ENCODE peak calls at places on chromosomes 5 and 9, in nine cellular contexts. One of them, this sample, is unnamed.

GRCh38 chr5:174720066-174720611 is 4.2 kb upstream of the MSX2 start:
- DNase-seq in keratinocyte: no peak
- DNase-seq in left ventricle myocardium inferior: no peak
- DNase-seq in epithelial cell of esophagus: no peak
- DNase-seq in activated naive CD4-positive, alpha-beta T cell treated with anti-CD3 and anti-CD28 coated beads, Interleukin-2, amount 10 ng/mL, durations not matched to agents 7 days and 5 days: no peak
- DNase-seq in NCI-H1417: no peak
- DNase-seq in T-helper 1 cell: no peak
- DNase-seq in tibial artery: no peak
- DNase-seq in Peyer's patch: no peak
- DNase-seq in this sample: no peak

GRCh38 chr9:108296056-108296455 is 559.7 kb downstream of the ACTL7B start:
- DNase-seq in epithelial cell of esophagus: peak; percentile 79
- DNase-seq in tibial artery: no peak
- DNase-seq in activated naive CD4-positive, alpha-beta T cell treated with anti-CD3 and anti-CD28 coated beads, Interleukin-2, amount 10 ng/mL, durations not matched to agents 7 days and 5 days: no peak
- DNase-seq in T-helper 1 cell: no peak
- DNase-seq in Peyer's patch: no peak
- DNase-seq in left ventricle myocardium inferior: no peak
- DNase-seq in NCI-H1417: no peak
- DNase-seq in keratinocyte: no peak
- DNase-seq in this sample: no peak

GRCh38 chr9:124220551-124221451 is 36.9 kb upstream of the NEK6 start:
- DNase-seq in keratinocyte: no peak
- DNase-seq in T-helper 1 cell: no peak
- DNase-seq in NCI-H1417: peak; percentile 26
- DNase-seq in activated naive CD4-positive, alpha-beta T cell treated with anti-CD3 and anti-CD28 coated beads, Interleukin-2, amount 10 ng/mL, durations not matched to agents 7 days and 5 days: peak; percentile 8
- DNase-seq in left ventricle myocardium inferior: no peak
- DNase-seq in tibial artery: peak; percentile 46
- DNase-seq in Peyer's patch: peak; percentile 66
- DNase-seq in epithelial cell of esophagus: peak; percentile 56
- DNase-seq in this sample: no peak

GRCh38 chr9:135864447-135865049 is 42.8 kb downstream of the CAMSAP1 start:
- DNase-seq in keratinocyte: no peak
- DNase-seq in left ventricle myocardium inferior: peak; percentile 68
- DNase-seq in tibial artery: peak; percentile 59
- DNase-seq in NCI-H1417: peak; percentile 61
- DNase-seq in activated naive CD4-positive, alpha-beta T cell treated with anti-CD3 and anti-CD28 coated beads, Interleukin-2, amount 10 ng/mL, durations not matched to agents 7 days and 5 days: peak; percentile 78
- DNase-seq in Peyer's patch: peak; percentile 65
- DNase-seq in T-helper 1 cell: no peak
- DNase-seq in epithelial cell of esophagus: peak; percentile 59
- DNase-seq in this sample: peak; percentile 66

GRCh38 chr9:83964973-83965349 is 15.1 kb downstream of the HNRNPK start:
- DNase-seq in activated naive CD4-positive, alpha-beta T cell treated with anti-CD3 and anti-CD28 coated beads, Interleukin-2, amount 10 ng/mL, durations not matched to agents 7 days and 5 days: no peak
- DNase-seq in Peyer's patch: no peak
- DNase-seq in NCI-H1417: peak; percentile 44
- DNase-seq in tibial artery: no peak
- DNase-seq in T-helper 1 cell: no peak
- DNase-seq in left ventricle myocardium inferior: no peak
- DNase-seq in keratinocyte: no peak
- DNase-seq in epithelial cell of esophagus: no peak
- DNase-seq in this sample: peak; percentile 56

GRCh38 chr9:128703616-128704355 is 1.5 kb downstream of the PKN3 start:
- DNase-seq in left ventricle myocardium inferior: peak; percentile 62
- DNase-seq in epithelial cell of esophagus: no peak
- DNase-seq in activated naive CD4-positive, alpha-beta T cell treated with anti-CD3 and anti-CD28 coated beads, Interleukin-2, amount 10 ng/mL, durations not matched to agents 7 days and 5 days: peak; percentile 19
- DNase-seq in T-helper 1 cell: no peak
- DNase-seq in tibial artery: no peak
- DNase-seq in Peyer's patch: peak; percentile 47
- DNase-seq in keratinocyte: no peak
- DNase-seq in NCI-H1417: no peak
- DNase-seq in this sample: no peak

GRCh38 chr5:6011199-6011598 is 367.1 kb downstream of the MED10 start:
- DNase-seq in keratinocyte: no peak
- DNase-seq in left ventricle myocardium inferior: no peak
- DNase-seq in NCI-H1417: no peak
- DNase-seq in tibial artery: no peak
- DNase-seq in Peyer's patch: no peak
- DNase-seq in T-helper 1 cell: no peak
- DNase-seq in epithelial cell of esophagus: no peak
- DNase-seq in activated naive CD4-positive, alpha-beta T cell treated with anti-CD3 and anti-CD28 coated beads, Interleukin-2, amount 10 ng/mL, durations not matched to agents 7 days and 5 days: no peak
- DNase-seq in this sample: no peak

GRCh38 chr5:40204157-40204556 is 475.6 kb upstream of the PTGER4 start:
- DNase-seq in NCI-H1417: no peak
- DNase-seq in epithelial cell of esophagus: no peak
- DNase-seq in keratinocyte: no peak
- DNase-seq in activated naive CD4-positive, alpha-beta T cell treated with anti-CD3 and anti-CD28 coated beads, Interleukin-2, amount 10 ng/mL, durations not matched to agents 7 days and 5 days: no peak
- DNase-seq in Peyer's patch: no peak
- DNase-seq in T-helper 1 cell: no peak
- DNase-seq in tibial artery: no peak
- DNase-seq in left ventricle myocardium inferior: no peak
- DNase-seq in this sample: no peak

GRCh38 chr9:136807281-136808074 is at the start of gene RABL6:
- DNase-seq in tibial artery: peak; percentile 57
- DNase-seq in epithelial cell of esophagus: peak; percentile 71
- DNase-seq in activated naive CD4-positive, alpha-beta T cell treated with anti-CD3 and anti-CD28 coated beads, Interleukin-2, amount 10 ng/mL, durations not matched to agents 7 days and 5 days: peak; percentile 83
- DNase-seq in Peyer's patch: peak; percentile 89
- DNase-seq in T-helper 1 cell: peak; percentile 67
- DNase-seq in keratinocyte: no peak
- DNase-seq in left ventricle myocardium inferior: peak; percentile 81
- DNase-seq in NCI-H1417: peak; percentile 93
- DNase-seq in this sample: peak; percentile 73

GRCh38 chr9:126885089-126885753 is 24.8 kb downstream of the ZBTB34 start:
- DNase-seq in NCI-H1417: no peak
- DNase-seq in left ventricle myocardium inferior: no peak
- DNase-seq in tibial artery: no peak
- DNase-seq in Peyer's patch: no peak
- DNase-seq in epithelial cell of esophagus: no peak
- DNase-seq in activated naive CD4-positive, alpha-beta T cell treated with anti-CD3 and anti-CD28 coated beads, Interleukin-2, amount 10 ng/mL, durations not matched to agents 7 days and 5 days: no peak
- DNase-seq in keratinocyte: no peak
- DNase-seq in T-helper 1 cell: no peak
- DNase-seq in this sample: no peak

This sample was measured in NAMALWA.